ENCODE peak calls at places on chromosomes 16 and 17, in nine cellular contexts. P is heart right ventricle; F is T follicular helper cell; G is head of caudate nucleus; C is T-cell; W is skeletal muscle cell; U is lower leg skin; O is activated CD4-positive, alpha-beta T cell treated with anti-CD3 and anti-CD28 coated beads, Interleukin-2, amount 10 ng/mL, durations not matched to agents 7 days and 5 days; A is NCI-H1048. S is an unnamed sample.

GRCh38 chr17:45756266-45756989 is 27.7 kb upstream of the CRHR1 start:
- DNase-seq in O (no peak), U (no peak), W (no peak), P (no peak), C (no peak), G (no peak), F (no peak), A (no peak), S (no peak)

GRCh38 chr17:75130632-75131277 is 787 bp downstream of the NT5C start:
- DNase-seq in U (peak), O (peak), A (peak), F (no peak), G (peak), P (no peak), W (no peak), C (no peak), S (no peak)

GRCh38 chr16:86597126-86597879 is 19.0 kb downstream of the FOXL1 start:
- DNase-seq in F (no peak), U (peak), G (no peak), O (no peak), A (no peak), C (no peak), P (no peak), W (no peak), S (no peak)

GRCh38 chr17:38613981-38614779 is 8.4 kb upstream of the SRCIN1 start:
- DNase-seq in C (no peak), G (no peak), A (no peak), P (no peak), U (no peak), O (no peak), W (no peak), F (no peak), S (no peak)

GRCh38 chr17:10156579-10157488 is 41.6 kb downstream of the GAS7 start:
- DNase-seq in F (no peak), U (peak), A (no peak), P (peak), C (no peak), G (peak), W (no peak), O (no peak), S (no peak)

GRCh38 chr16:58031016-58031800 is 5.7 kb downstream of the MMP15 start:
- DNase-seq in G (no peak), O (no peak), C (no peak), U (no peak), P (no peak), F (no peak), W (no peak), A (no peak), S (no peak)

GRCh38 chr16:77991701-77992100 is 30.6 kb upstream of the CLEC3A start:
- DNase-seq in P (no peak), W (no peak), U (no peak), O (no peak), G (no peak), A (no peak), C (no peak), F (no peak), S (no peak)

GRCh38 chr17:10325036-10325435 is 47.8 kb downstream of the MYH13 start:
- DNase-seq in O (no peak), W (no peak), U (no peak), C (no peak), P (no peak), G (no peak), F (no peak), A (no peak), S (no peak)

GRCh38 chr17:72191356-72191755 is 70.5 kb downstream of the SOX9 start:
- DNase-seq in C (no peak), A (no peak), F (no peak), U (peak), W (no peak), O (no peak), P (no peak), G (no peak), S (no peak)

GRCh38 chr17:10033982-10034381 is 128.9 kb upstream of the RCVRN start:
- DNase-seq in P (no peak), A (no peak), W (no peak), G (no peak), U (no peak), C (no peak), O (no peak), F (no peak), S (no peak)

GRCh38 chr16:5455110-5455509 is 357.5 kb upstream of the EEF2KMT start:
- DNase-seq in F (no peak), C (no peak), P (no peak), U (no peak), O (no peak), W (no peak), A (no peak), G (no peak), S (no peak)

GRCh38 chr17:18181358-18181757 is 2.3 kb upstream of the ALKBH5 start:
- DNase-seq in A (no peak), C (no peak), O (no peak), F (no peak), W (peak), G (no peak), U (no peak), P (no peak), S (no peak)

GRCh38 chr16:85033153-85033552 is 5.6 kb downstream of the KIAA0513 start:
- DNase-seq in P (no peak), F (no peak), W (no peak), A (no peak), G (no peak), U (no peak), O (no peak), C (no peak), S (no peak)

GRCh38 chr17:73566905-73567782 is 77.1 kb downstream of the SDK2 start:
- DNase-seq in O (peak), U (no peak), P (no peak), C (peak), G (no peak), F (no peak), W (no peak), A (no peak), S (no peak)

GRCh38 chr17:17321356-17322025 is 18.3 kb downstream of the NT5M start:
- DNase-seq in F (no peak), P (no peak), C (no peak), U (peak), W (no peak), G (peak), O (no peak), A (no peak), S (no peak)

GRCh38 chr17:2337811-2338657 is 733 bp downstream of the SGSM2 start:
- DNase-seq in W (no peak), O (peak), P (peak), C (peak), G (peak), A (no peak), U (no peak), F (peak), S (peak)

GRCh38 chr16:9469512-9469911 is 378.1 kb downstream of the HAPSTR1 start:
- DNase-seq in G (no peak), A (no peak), P (no peak), U (no peak), C (no peak), O (no peak), F (no peak), W (no peak), S (no peak)

GRCh38 chr17:57949649-57950048 is 5.6 kb downstream of the CUEDC1 start:
- DNase-seq in A (no peak), U (peak), P (no peak), C (no peak), F (no peak), G (no peak), W (no peak), O (no peak), S (no peak)

GRCh38 chr16:10939649-10940206 is 2.5 kb downstream of the DEXI start:
- DNase-seq in O (no peak), G (no peak), C (no peak), P (no peak), F (no peak), W (no peak), A (no peak), U (no peak), S (no peak)

GRCh38 chr17:66509913-66510312 is 207.5 kb downstream of the PRKCA start:
- DNase-seq in C (no peak), A (no peak), P (no peak), U (no peak), W (no peak), G (no peak), F (no peak), O (no peak), S (no peak)

GRCh38 chr16:5903153-5903552 is 805.6 kb upstream of the EEF2KMT start:
- DNase-seq in U (no peak), A (no peak), F (no peak), O (no peak), C (no peak), G (no peak), P (no peak), W (no peak), S (no peak)

GRCh38 chr17:337453-337852 is 15.2 kb downstream of the RPH3AL start:
- DNase-seq in P (no peak), W (no peak), C (no peak), G (no peak), U (peak), O (no peak), F (no peak), A (no peak), S (no peak)

GRCh38 chr16:85037050-85037410 is 9.4 kb downstream of the KIAA0513 start:
- DNase-seq in A (no peak), O (no peak), P (no peak), W (peak), U (no peak), C (no peak), G (no peak), F (no peak), S (peak)

GRCh38 chr16:70676571-70677498 is 9.0 kb downstream of the MTSS2 start:
- DNase-seq in A (no peak), W (no peak), G (no peak), O (no peak), C (no peak), F (no peak), U (no peak), P (peak), S (no peak)

GRCh38 chr17:44502598-44503079 is 567 bp downstream of the GPATCH8 start:
- DNase-seq in P (no peak), O (no peak), U (peak), A (no peak), G (no peak), F (no peak), C (no peak), W (no peak), S (no peak)

GRCh38 chr17:82230627-82231311 is 1.9 kb downstream of the SLC16A3 start:
- DNase-seq in C (no peak), U (peak), O (peak), W (peak), P (peak), F (no peak), A (no peak), G (peak), S (peak)

GRCh38 chr16:8996891-8997290 is 33.2 kb upstream of the USP7 start:
- DNase-seq in P (no peak), A (no peak), G (peak), U (no peak), W (no peak), C (no peak), F (no peak), O (no peak), S (no peak)

GRCh38 chr16:3065742-3066439 is 451 bp downstream of the IL32 start:
- DNase-seq in W (no peak), F (no peak), G (no peak), P (no peak), A (no peak), U (no peak), C (no peak), O (no peak), S (no peak)

S was measured in stromal cell of bone marrow.